ENCODE peak calls at places on chromosomes 12 and 14, in ten cellular contexts. D, E, M, Q, G, S, Z, T, Y and K are unnamed samples.

GRCh38 chr12:119036878-119037493 is 55.6 kb downstream of the SRRM4 start:
- DNase-seq in Q (peak; percentile 73), G (no peak), Y (no peak), D (no peak), S (peak; percentile 8), M (no peak), E (peak; percentile 36), Z (no peak), T (no peak), K (peak; percentile 31)

GRCh38 chr14:35355981-35356839 is 48.3 kb downstream of the NFKBIA start:
- DNase-seq in Y (no peak), M (no peak), G (no peak), Z (no peak), D (no peak), E (no peak), Q (peak; percentile 35), T (no peak), S (peak; percentile 90), K (no peak)

GRCh38 chr14:94768521-94769412 is 1.1 kb downstream of the GSC start:
- DNase-seq in Q (no peak), Y (no peak), Z (peak; percentile 15), S (no peak), D (peak; percentile 23), M (peak; percentile 77), T (peak; percentile 85), G (no peak), E (no peak), K (no peak)

GRCh38 chr12:69821441-69822204 is 3.4 kb upstream of the MYRFL start:
- DNase-seq in Y (no peak), T (no peak), S (no peak), G (no peak), Z (no peak), M (no peak), Q (no peak), E (no peak), D (no peak), K (no peak)

GRCh38 chr12:111359231-111359913 is 9.5 kb downstream of the PHETA1 start:
- DNase-seq in G (no peak), D (no peak), T (no peak), Y (no peak), S (no peak), Q (no peak), Z (no peak), M (no peak), E (no peak), K (no peak)

GRCh38 chr12:19779393-19780056 is 340.2 kb downstream of the AEBP2 start:
- DNase-seq in Z (no peak), Y (no peak), E (no peak), G (no peak), D (no peak), S (no peak), Q (no peak), M (no peak), T (no peak), K (no peak)

GRCh38 chr12:76265424-76266180 is 82.6 kb downstream of the BBS10 start:
- DNase-seq in M (no peak), S (no peak), Q (no peak), D (no peak), Y (no peak), Z (no peak), T (no peak), E (no peak), G (no peak), K (no peak)

GRCh38 chr14:70188292-70188607 is 501 bp downstream of the SLC8A3 start:
- DNase-seq in T (no peak), S (no peak), Z (no peak), Q (no peak), D (no peak), Y (no peak), G (no peak), M (no peak), E (no peak), K (no peak)

GRCh38 chr14:88323520-88324199 is 591 bp upstream of the KCNK10 start:
- DNase-seq in E (no peak), D (no peak), G (no peak), Y (no peak), Z (no peak), M (no peak), S (no peak), Q (no peak), T (peak; percentile 86), K (no peak)

GRCh38 chr14:58299665-58300202 is 1.4 kb downstream of the ARID4A start:
- DNase-seq in G (no peak), E (no peak), S (no peak), M (no peak), Y (no peak), T (no peak), D (no peak), Q (no peak), Z (no peak), K (no peak)

GRCh38 chr12:84955298-84955697 is 42.7 kb upstream of the SLC6A15 start:
- DNase-seq in S (no peak), D (no peak), T (no peak), Z (no peak), E (no peak), Y (no peak), M (no peak), Q (no peak), G (no peak), K (no peak)

GRCh38 chr12:56007148-56007891 is 10.2 kb downstream of the SUOX start:
- DNase-seq in M (peak; percentile 95), D (peak; percentile 63), G (peak; percentile 87), Y (peak; percentile 89), E (peak; percentile 91), T (peak; percentile 94), Q (peak; percentile 96), S (peak; percentile 88), Z (peak; percentile 89), K (peak; percentile 85)
- H3K27ac ChIP-seq in M (peak overlapping the region; percentile 97), D (peak overlapping the region; percentile 94), G (peak overlapping the region; percentile 65), Y (peak overlapping the region; percentile 89), E (peak overlapping the region; percentile 98), T (peak overlapping the region; percentile 96), Q (peak overlapping the region; percentile 80), S (peak overlapping the region; percentile 92), Z (peak overlapping the region; percentile 98), K (peak overlapping the region; percentile 94)

GRCh38 chr12:52216807-52217206 is 16.2 kb upstream of the KRT7 start:
- DNase-seq in G (no peak), Q (no peak), D (no peak), T (no peak), E (no peak), Z (no peak), S (no peak), M (peak; percentile 39), Y (peak; percentile 76), K (peak; percentile 68)

GRCh38 chr12:52216107-52216506 is 16.9 kb upstream of the KRT7 start:
- DNase-seq in M (peak; percentile 34), S (no peak), G (no peak), T (no peak), E (no peak), Q (no peak), Z (no peak), D (no peak), Y (peak; percentile 38), K (no peak)

GRCh38 chr12:52217223-52217622 is 15.8 kb upstream of the KRT7 start:
- DNase-seq in Y (peak; percentile 84), S (peak; percentile 85), Q (no peak), T (peak; percentile 81), M (peak; percentile 68), G (no peak), E (no peak), Z (no peak), D (no peak), K (peak; percentile 91)

GRCh38 chr12:52214421-52214802 is 18.6 kb upstream of the KRT7 start:
- DNase-seq in Z (no peak), Y (peak; percentile 59), S (no peak), D (no peak), G (no peak), M (peak; percentile 56), E (no peak), Q (no peak), T (no peak), K (no peak)

DNA sequence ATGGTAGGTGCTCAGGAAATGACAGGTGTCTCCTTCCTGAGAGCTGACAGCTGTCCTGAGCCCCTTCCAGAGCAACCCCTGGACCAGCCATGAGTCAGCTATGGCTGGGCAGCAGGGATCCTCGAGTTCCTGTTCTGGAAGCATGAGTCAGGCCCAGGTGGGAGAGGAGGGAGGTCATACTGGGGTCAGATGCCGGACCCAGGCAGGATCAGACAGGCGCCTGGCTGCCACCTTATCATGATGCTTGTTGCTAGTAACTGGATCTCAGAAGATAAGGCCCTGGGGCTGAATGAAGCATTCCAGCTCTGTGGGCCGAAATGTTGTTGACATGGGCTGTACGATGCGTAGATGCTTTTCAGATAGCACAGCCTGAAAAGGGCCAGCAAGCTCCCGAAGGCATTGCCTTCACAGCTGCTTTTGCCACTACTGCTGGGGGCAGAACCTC is 17.4 kb upstream of the KRT7 start:
- DNase-seq in T (no peak), Z (no peak), Q (peak; percentile 37), M (peak; percentile 45), E (peak; percentile 85), Y (peak; percentile 65), S (no peak), D (no peak), G (no peak), K (no peak)
- TF ChIP-seq EP300 in T (no peak), Z (no peak), Q (no peak), M (no peak), E (peak; percentile 70), Y (no peak), S (no peak), D (no peak), G (no peak), K (no peak)

DNA sequence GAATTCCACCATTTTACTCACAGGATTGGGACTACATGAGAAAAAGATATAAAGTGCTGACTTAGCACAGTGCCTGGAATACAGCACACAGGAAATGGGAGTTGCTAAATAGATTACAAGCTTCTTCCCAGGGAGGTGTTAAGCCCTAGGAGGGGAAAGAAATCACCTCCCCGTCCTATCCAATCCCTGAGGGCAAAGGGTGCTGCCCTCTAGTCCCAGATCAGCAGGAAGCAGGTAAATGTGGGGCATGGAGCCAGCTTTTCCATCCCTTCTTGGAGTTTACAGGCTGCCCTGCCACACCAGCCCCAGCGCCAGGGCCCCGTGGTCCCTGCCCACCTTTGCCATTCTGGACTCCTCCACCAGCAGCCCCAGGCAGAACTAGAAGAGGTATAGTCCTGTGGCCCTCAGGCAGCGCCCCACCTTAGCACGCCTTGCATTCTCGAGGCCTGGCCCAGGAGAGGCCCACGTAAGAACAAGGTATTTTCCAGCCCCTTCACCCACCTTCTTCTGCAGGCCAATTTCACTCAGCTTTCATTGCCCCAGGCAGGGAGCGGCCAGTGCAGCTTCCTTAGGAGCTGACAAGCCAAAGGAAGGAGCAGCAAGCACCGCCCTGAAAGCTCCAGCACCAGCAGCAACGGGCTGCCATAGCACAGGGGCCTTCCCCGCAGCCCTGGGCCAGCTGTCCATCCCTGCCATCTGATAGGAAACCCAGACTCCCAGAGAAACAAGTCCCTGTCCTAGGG is 28.8 kb upstream of the RPLP0 start:
- DNase-seq in Y (no peak), G (no peak), T (peak; percentile 79), D (no peak), Q (no peak), M (peak; percentile 71), E (no peak), S (peak; percentile 56), Z (no peak), K (no peak)
- H3K4me3 ChIP-seq in Y (peak overlapping the region; percentile 35), G (peak overlapping the region; percentile 12), T (no peak overlapping the region), D (peak overlapping the region; percentile 13), Q (peak overlapping the region; percentile 7), M (no peak overlapping the region), E (peak overlapping the region; percentile 16), S (no peak overlapping the region), Z (no peak overlapping the region), K (no peak overlapping the region)

GRCh38 chr14:42140001-42140400 is 533.3 kb downstream of the LRFN5 start:
- DNase-seq in D (no peak), Q (no peak), S (no peak), T (no peak), G (no peak), M (no peak), Z (no peak), Y (no peak), E (no peak), K (no peak)
- H3K27ac ChIP-seq in D (no peak overlapping the region), Q (no peak overlapping the region), S (no peak overlapping the region), T (no peak overlapping the region), G (no peak overlapping the region), M (no peak overlapping the region), Z (no peak overlapping the region), Y (no peak overlapping the region), E (no peak overlapping the region), K (no peak overlapping the region)